ENCODE peak calls at places on chromosomes 16 and 17, in ten cellular contexts. M is sigmoid colon, I is IMR-90, C is adrenal gland, D is spleen, B is body of pancreas, K is stomach, G is heart left ventricle, V is gastrocnemius medialis, A is endothelial cell of umbilical vein. J is an unnamed sample.

GRCh38 chr17:42684033-42684625 is 1.8 kb downstream of the CNTNAP1 start:
- DNase-seq in M (no peak), G (no peak), D (no peak), K (peak), A (no peak), V (no peak), B (no peak), C (no peak), I (no peak), J (no peak)

GRCh38 chr16:627458-628239 is 3.1 kb upstream of the WFIKKN1 start:
- DNase-seq in M (peak), K (peak), V (peak), D (peak), A (no peak), G (no peak), I (no peak), C (no peak), B (peak), J (peak)

GRCh38 chr16:73019456-73020362 is 28.2 kb downstream of the ZFHX3 start:
- DNase-seq in I (peak), C (peak), A (peak), V (no peak), B (peak), K (no peak), D (no peak), M (peak), G (peak), J (peak)

GRCh38 chr16:84378099-84378498 is 9.8 kb downstream of the ATP2C2 start:
- DNase-seq in I (no peak), K (no peak), G (no peak), A (no peak), B (no peak), V (no peak), M (no peak), D (peak), C (no peak), J (no peak)

GRCh38 chr16:65268331-65268730 is 146.5 kb upstream of the CDH11 start:
- DNase-seq in M (no peak), A (peak), B (no peak), C (no peak), G (no peak), D (no peak), K (no peak), I (peak), V (no peak), J (no peak)

GRCh38 chr17:57406131-57406980 is 150.0 kb downstream of the MSI2 start:
- DNase-seq in V (no peak), A (no peak), I (peak), K (no peak), M (no peak), C (no peak), D (no peak), G (no peak), B (no peak), J (no peak)

GRCh38 chr17:73163043-73163442 is 1.8 kb upstream of the SSTR2 start:
- DNase-seq in K (no peak), B (no peak), I (no peak), A (no peak), M (no peak), C (no peak), G (no peak), D (no peak), V (no peak), J (no peak)

GRCh38 chr17:17685775-17686291 is 4.6 kb downstream of the RAI1 start:
- DNase-seq in D (no peak), B (no peak), M (no peak), A (peak), V (no peak), G (peak), I (peak), C (peak), K (peak), J (no peak)

GRCh38 chr16:471353-472198 is 46.1 kb downstream of the RAB11FIP3 start:
- DNase-seq in A (no peak), C (no peak), D (no peak), I (peak), M (peak), K (no peak), G (peak), V (no peak), B (no peak), J (no peak)

GRCh38 chr17:37064166-37064565 is 115.4 kb downstream of the AATF start:
- DNase-seq in G (no peak), A (no peak), M (no peak), I (no peak), V (no peak), D (no peak), B (no peak), K (peak), C (no peak), J (no peak)

GRCh38 chr17:55314784-55315491 is 50.2 kb downstream of the HLF start:
- DNase-seq in K (no peak), G (no peak), B (no peak), A (no peak), V (no peak), I (no peak), D (no peak), C (no peak), M (no peak), J (no peak)

GRCh38 chr16:4944333-4945281 is 7.7 kb upstream of the PPL start:
- DNase-seq in A (peak), B (peak), M (peak), C (peak), D (no peak), K (peak), I (peak), V (peak), G (peak), J (peak)

GRCh38 chr17:28552201-28552999 is at the start of gene UNC119:
- DNase-seq in V (peak), D (peak), M (peak), C (peak), K (peak), G (peak), A (peak), B (peak), I (peak), J (peak)

GRCh38 chr16:79601092-79601977 is 798 bp upstream of the MAF start:
- DNase-seq in A (peak), V (peak), I (no peak), G (peak), C (peak), K (peak), M (peak), D (peak), B (peak), J (peak)

GRCh38 chr17:76579281-76579680 is 6.4 kb downstream of the ST6GALNAC2 start:
- DNase-seq in V (no peak), D (no peak), K (no peak), I (no peak), C (no peak), M (no peak), G (no peak), B (no peak), A (no peak), J (no peak)

GRCh38 chr17:2378905-2379304 is 22.0 kb downstream of the MNT start:
- DNase-seq in C (no peak), K (no peak), D (no peak), V (no peak), G (no peak), A (no peak), I (no peak), M (no peak), B (no peak), J (no peak)

GRCh38 chr17:77882481-77883212 is 75.9 kb upstream of the TNRC6C start:
- DNase-seq in I (peak), M (peak), A (no peak), K (peak), V (peak), G (peak), B (peak), D (peak), C (peak), J (no peak)

GRCh38 chr17:48234922-48235321 is 127.4 kb downstream of the SNX11 start:
- DNase-seq in B (no peak), G (no peak), A (no peak), D (no peak), C (no peak), M (no peak), V (no peak), I (no peak), K (no peak), J (no peak)

GRCh38 chr17:68794636-68795503 is 160.3 kb downstream of the ABCA8 start:
- DNase-seq in C (peak), I (peak), V (no peak), D (no peak), G (no peak), B (no peak), K (no peak), A (peak), M (no peak), J (no peak)

GRCh38 chr17:28547096-28547622 is 5.3 kb downstream of the UNC119 start:
- DNase-seq in D (peak), C (no peak), V (no peak), M (no peak), K (no peak), I (no peak), G (no peak), A (no peak), B (no peak), J (no peak)

GRCh38 chr16:2467301-2468141 is 3.6 kb upstream of the NTN3 start:
- DNase-seq in C (peak), I (peak), D (no peak), G (peak), B (peak), M (peak), A (peak), V (peak), K (peak), J (no peak)

GRCh38 chr16:81514041-81514559 is 69.5 kb downstream of the CMIP start:
- DNase-seq in B (no peak), A (no peak), K (no peak), V (no peak), G (no peak), I (no peak), M (no peak), C (no peak), D (peak), J (peak)

GRCh38 chr17:27565874-27566672 is 64.9 kb upstream of the LGALS9 start:
- DNase-seq in K (no peak), A (peak), B (no peak), V (no peak), G (no peak), D (peak), I (peak), M (no peak), C (no peak), J (no peak)

GRCh38 chr16:31475949-31476304 is 4.0 kb downstream of the TGFB1I1 start:
- DNase-seq in V (no peak), M (no peak), C (no peak), D (peak), I (no peak), A (no peak), B (no peak), G (no peak), K (peak), J (no peak)

GRCh38 chr16:31474778-31475738 is 3.1 kb downstream of the TGFB1I1 start:
- DNase-seq in V (no peak), G (no peak), C (no peak), M (no peak), K (no peak), I (no peak), D (no peak), B (no peak), A (no peak), J (no peak)

GRCh38 chr16:31477220-31478216 is 5.4 kb upstream of the SLC5A2 start:
- DNase-seq in A (no peak), C (peak), I (no peak), G (no peak), B (peak), D (peak), V (no peak), M (no peak), K (peak), J (peak)

GRCh38 chr16:31474173-31474714 is 2.3 kb downstream of the TGFB1I1 start:
- DNase-seq in B (no peak), K (no peak), G (no peak), C (peak), I (peak), A (no peak), D (peak), M (no peak), V (no peak), J (no peak)

GRCh38 chr16:31476305-31477219 is 4.6 kb downstream of the TGFB1I1 start:
- DNase-seq in V (no peak), M (peak), C (peak), G (peak), I (no peak), B (peak), D (peak), K (peak), A (no peak), J (peak)
- TF ChIP-seq POLR2A in V (no peak), M (no peak), C (no peak), G (no peak), I (no peak), B (peak), D (no peak), K (no peak), A (no peak), J (peak)

DNA sequence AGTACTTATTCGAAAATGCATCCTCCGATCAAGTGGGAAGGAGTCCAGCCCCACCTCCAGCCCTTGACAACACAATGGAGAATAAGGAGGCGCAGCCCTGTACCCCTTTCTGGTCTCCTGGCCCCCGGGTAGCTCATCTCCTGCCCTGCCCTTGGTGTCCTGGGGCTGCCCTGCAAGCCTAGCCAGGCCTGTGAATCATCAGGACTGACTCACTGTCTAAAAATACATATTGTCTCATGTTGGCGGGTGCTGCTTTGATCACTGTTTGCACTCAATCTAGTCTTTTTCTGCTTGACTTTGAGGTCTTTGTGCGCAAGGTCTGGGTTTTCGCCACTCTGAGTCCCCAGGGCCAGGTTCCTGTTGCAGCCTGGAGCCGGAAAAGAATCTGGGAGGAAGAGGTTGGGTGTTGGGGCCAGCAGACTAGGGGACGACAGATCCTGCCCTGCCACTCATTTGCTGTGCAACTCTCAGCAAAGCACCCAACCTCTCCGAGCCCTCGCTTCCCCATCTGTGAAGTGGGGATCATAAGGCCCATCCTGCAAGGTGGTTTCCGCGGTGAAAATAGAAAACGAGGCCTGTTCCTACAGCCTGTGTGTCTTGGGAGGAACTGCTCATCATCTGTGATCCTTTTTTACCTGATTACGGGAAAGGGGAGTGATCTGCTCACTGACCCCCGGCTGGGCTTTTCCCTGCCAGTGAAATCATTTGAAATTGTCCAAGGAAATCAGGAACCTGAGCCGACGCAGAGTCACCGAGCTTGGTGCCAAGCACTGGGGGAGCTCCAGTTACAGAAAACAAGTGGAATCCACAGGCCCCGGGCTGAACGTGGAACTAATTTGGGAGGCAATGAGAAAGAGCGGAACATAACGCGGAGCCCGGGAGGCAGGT is 230.4 kb downstream of the PARN start:
- DNase-seq in G (peak), C (peak), K (no peak), M (peak), I (peak), D (no peak), V (peak), A (peak), B (no peak), J (no peak)
- H3K4me3 ChIP-seq in G (no peak), C (no peak), K (no peak), M (no peak), I (no peak), D (no peak), V (peak), A (no peak), B (no peak), J (no peak)

GRCh38 chr17:81246343-81246670 is 7.2 kb downstream of the NDUFAF8 start:
- DNase-seq in B (no peak), I (no peak), G (no peak), D (no peak), K (no peak), C (no peak), A (no peak), M (no peak), V (no peak), J (no peak)

GRCh38 chr17:81245665-81246342 is 6.7 kb downstream of the NDUFAF8 start:
- DNase-seq in C (no peak), I (no peak), V (no peak), B (no peak), D (peak), G (peak), K (no peak), A (no peak), M (no peak), J (no peak)

GRCh38 chr17:81244358-81245023 is 5.4 kb downstream of the NDUFAF8 start:
- DNase-seq in I (no peak), B (no peak), C (no peak), K (no peak), G (no peak), M (no peak), A (no peak), D (peak), V (no peak), J (peak)

GRCh38 chr17:81246679-81247338 is 7.7 kb downstream of the NDUFAF8 start:
- DNase-seq in K (no peak), G (no peak), B (no peak), A (no peak), D (peak), C (no peak), V (no peak), M (no peak), I (no peak), J (peak)

DNA sequence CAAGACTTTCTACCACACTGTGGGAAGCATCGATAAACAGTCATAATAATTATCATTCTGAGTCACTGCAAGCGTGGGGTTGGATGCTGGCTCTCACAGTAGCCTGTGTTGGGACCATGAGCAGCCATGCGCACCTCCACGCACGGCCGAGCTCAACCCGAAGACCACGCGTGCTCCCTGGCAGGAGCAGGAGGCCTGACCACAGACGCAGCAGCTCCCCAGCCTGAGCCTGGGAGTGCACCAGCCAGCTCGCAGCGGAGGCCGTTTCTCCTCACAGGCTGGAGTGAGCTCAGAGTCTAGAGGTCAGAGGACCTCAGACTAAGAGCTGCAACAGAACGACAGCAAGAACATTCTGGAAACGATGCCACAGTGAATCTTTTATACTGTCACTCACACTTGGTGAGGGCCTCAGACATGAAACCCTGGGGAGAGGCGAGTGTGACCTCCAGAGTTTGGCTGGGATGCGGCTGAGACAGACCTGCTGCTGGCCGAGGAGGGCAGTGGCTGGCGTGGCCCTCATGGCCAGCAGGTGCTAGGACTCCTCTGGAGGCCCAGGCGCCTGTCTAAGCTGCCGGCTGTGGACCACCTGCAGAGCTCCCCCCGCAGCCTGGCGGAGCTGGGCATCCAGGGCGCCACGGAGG is 6.0 kb downstream of the NDUFAF8 start:
- DNase-seq in D (peak), C (no peak), A (no peak), B (no peak), V (no peak), G (peak), M (no peak), K (no peak), I (peak), J (no peak)
- H3K27ac ChIP-seq in D (no peak), C (no peak), A (no peak), B (no peak), V (no peak), G (no peak), M (no peak), K (no peak), I (no peak), J (peak)

GRCh38 chr16:50315346-50315997 is 49.1 kb downstream of the ADCY7 start:
- DNase-seq in G (no peak), V (no peak), A (no peak), I (no peak), K (no peak), D (peak), C (no peak), B (no peak), M (peak), J (no peak)
- TF ChIP-seq POLR2A in G (no peak), V (no peak), A (no peak), I (no peak), K (no peak), D (no peak), C (no peak), B (no peak), M (no peak), J (no peak)

GRCh38 chr16:49490321-49490705 is 116.7 kb downstream of the C16orf78 start:
- DNase-seq in C (no peak), D (peak), A (no peak), B (no peak), I (no peak), M (peak), V (no peak), G (peak), K (no peak), J (no peak)

GRCh38 chr16:49491111-49491670 is 117.6 kb downstream of the C16orf78 start:
- DNase-seq in I (no peak), D (peak), V (no peak), C (no peak), K (no peak), B (no peak), A (no peak), G (peak), M (peak), J (no peak)

GRCh38 chr16:49492090-49492801 is 118.6 kb downstream of the C16orf78 start:
- DNase-seq in A (peak), I (no peak), V (no peak), D (peak), B (peak), M (peak), G (peak), C (peak), K (peak), J (peak)

GRCh38 chr16:49492896-49493620 is 119.5 kb downstream of the C16orf78 start:
- DNase-seq in C (no peak), B (no peak), I (no peak), M (no peak), V (no peak), D (peak), A (no peak), G (no peak), K (no peak), J (no peak)

DNA sequence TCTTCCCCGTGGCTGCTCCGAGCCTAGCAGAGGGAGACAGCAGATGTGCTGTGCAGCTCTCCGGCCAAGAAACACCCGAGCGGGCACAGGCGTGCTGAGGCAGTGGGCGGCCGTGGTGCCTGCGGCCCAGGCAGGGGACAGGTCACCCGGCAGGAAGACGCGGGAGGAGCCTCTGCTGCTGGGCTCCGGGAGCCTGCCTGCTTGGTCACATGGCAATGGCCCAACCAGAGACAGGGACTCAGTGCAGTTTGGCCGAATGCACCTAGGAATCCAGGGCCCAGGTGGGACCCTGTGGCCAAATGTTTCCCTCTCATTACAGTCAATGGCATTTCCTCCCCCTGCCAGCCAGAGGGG is 118.1 kb downstream of the C16orf78 start:
- DNase-seq in C (peak), G (peak), B (peak), A (peak), K (no peak), V (no peak), D (peak), I (no peak), M (peak), J (peak)
- H3K4me3 ChIP-seq in C (no peak), G (peak), B (no peak), A (peak), K (peak), V (peak), D (peak), I (no peak), M (peak), J (peak)

J was measured in right lobe of liver.